ENCODE peak calls at places on chromosomes 6 and 20, in eight cellular contexts. F is fibroblast of pulmonary artery, L is left ventricle myocardium inferior, A is dorsolateral prefrontal cortex, U is osteoblast, P is suprapubic skin, G is bronchial epithelial cell, N is cardiac fibroblast. B is an unnamed sample.

GRCh38 chr20:37544386-37544785 is 16.7 kb upstream of the BLCAP start:
- DNase-seq in U (no peak), P (no peak), N (no peak), G (no peak), A (no peak), F (no peak), L (no peak), B (no peak)

GRCh38 chr6:151998784-151999183 is 191.3 kb downstream of the ESR1 start:
- DNase-seq in U (no peak), A (no peak), N (no peak), F (no peak), L (no peak), G (no peak), P (no peak), B (peak)

GRCh38 chr6:37099442-37099841 is 70.5 kb upstream of the PIM1 start:
- DNase-seq in P (no peak), U (no peak), F (no peak), L (no peak), G (peak), N (no peak), A (no peak), B (peak)

GRCh38 chr20:45138451-45139300 is 14.4 kb upstream of the WFDC12 start:
- DNase-seq in F (peak), G (peak), U (no peak), A (no peak), N (peak), L (peak), P (no peak), B (peak)

GRCh38 chr6:155583997-155584396 is 128.4 kb upstream of the NOX3 start:
- DNase-seq in U (no peak), G (no peak), A (no peak), P (no peak), F (no peak), N (no peak), L (no peak), B (no peak)

GRCh38 chr6:28807682-28808280 is 116.0 kb downstream of the TRIM27 start:
- DNase-seq in U (no peak), L (no peak), F (peak), P (no peak), N (peak), A (no peak), G (peak), B (no peak)

GRCh38 chr6:117414770-117415169 is 11.0 kb downstream of the ROS1 start:
- DNase-seq in G (no peak), U (peak), P (no peak), A (no peak), N (peak), F (peak), L (no peak), B (no peak)

GRCh38 chr6:167893416-167893815 is 66.7 kb downstream of the AFDN start:
- DNase-seq in G (peak), A (no peak), U (peak), F (peak), N (no peak), P (no peak), L (no peak), B (peak)

GRCh38 chr20:20761302-20761701 is 48.9 kb upstream of the RALGAPA2 start:
- DNase-seq in F (no peak), L (no peak), U (no peak), P (no peak), G (no peak), N (no peak), A (no peak), B (no peak)

GRCh38 chr20:15265910-15266309 is 928.5 kb upstream of the FLRT3 start:
- DNase-seq in F (no peak), L (no peak), N (no peak), P (no peak), A (no peak), U (no peak), G (no peak), B (no peak)

GRCh38 chr6:31353508-31353907 is 3.5 kb downstream of the HLA-B start:
- DNase-seq in P (no peak), L (no peak), A (no peak), U (no peak), F (no peak), N (no peak), G (no peak), B (no peak)

DNA sequence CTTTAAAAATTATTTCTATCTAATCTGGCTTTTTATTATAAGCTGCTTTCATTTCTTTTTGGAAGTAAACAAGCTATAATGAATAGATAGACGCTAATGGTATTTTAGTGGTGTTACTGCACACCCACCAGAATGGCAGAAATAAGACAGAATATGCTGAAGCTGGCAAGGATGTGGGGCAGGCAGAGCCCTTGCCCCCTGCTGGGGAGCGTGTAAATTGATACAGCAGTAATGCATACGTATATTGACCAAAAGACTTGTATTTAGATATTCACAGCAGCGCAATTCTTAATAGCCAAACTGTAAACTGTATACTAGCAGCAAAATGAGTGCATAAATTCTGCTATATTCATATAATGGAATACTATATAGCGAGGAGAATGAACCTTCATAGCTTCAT is 35.3 kb downstream of the TMEM181 start:
- DNase-seq in F (peak), G (no peak), A (no peak), U (no peak), L (no peak), N (peak), P (no peak), B (no peak)
- TF ChIP-seq CTCF in F (peak), G (no peak), A (no peak), U (peak), L (peak), N (peak), P (no peak), B (no peak)

GRCh38 chr6:16184129-16184528 is 54.3 kb upstream of the GMPR start:
- DNase-seq in L (no peak), P (no peak), U (no peak), F (peak), N (peak), A (no peak), G (peak), B (no peak)
- H3K4me3 ChIP-seq in L (no peak), P (no peak), U (no peak), F (no peak), N (no peak), A (no peak), G (no peak), B (no peak)

GRCh38 chr6:149107973-149108372 is 209.5 kb upstream of the TAB2 start:
- DNase-seq in A (no peak), P (no peak), U (no peak), L (no peak), F (no peak), N (no peak), G (no peak), B (no peak)
- TF ChIP-seq CTCF in A (no peak), P (no peak), U (no peak), L (no peak), F (no peak), N (no peak), G (no peak), B (no peak)

GRCh38 chr6:160766657-160767018 is 64.6 kb downstream of the PLG start:
- DNase-seq in F (no peak), N (no peak), G (no peak), P (no peak), L (no peak), U (peak), A (no peak), B (no peak)
- H3K4me3 ChIP-seq in F (no peak), N (no peak), G (peak), P (peak), L (peak), U (no peak), A (peak), B (no peak)

DNA sequence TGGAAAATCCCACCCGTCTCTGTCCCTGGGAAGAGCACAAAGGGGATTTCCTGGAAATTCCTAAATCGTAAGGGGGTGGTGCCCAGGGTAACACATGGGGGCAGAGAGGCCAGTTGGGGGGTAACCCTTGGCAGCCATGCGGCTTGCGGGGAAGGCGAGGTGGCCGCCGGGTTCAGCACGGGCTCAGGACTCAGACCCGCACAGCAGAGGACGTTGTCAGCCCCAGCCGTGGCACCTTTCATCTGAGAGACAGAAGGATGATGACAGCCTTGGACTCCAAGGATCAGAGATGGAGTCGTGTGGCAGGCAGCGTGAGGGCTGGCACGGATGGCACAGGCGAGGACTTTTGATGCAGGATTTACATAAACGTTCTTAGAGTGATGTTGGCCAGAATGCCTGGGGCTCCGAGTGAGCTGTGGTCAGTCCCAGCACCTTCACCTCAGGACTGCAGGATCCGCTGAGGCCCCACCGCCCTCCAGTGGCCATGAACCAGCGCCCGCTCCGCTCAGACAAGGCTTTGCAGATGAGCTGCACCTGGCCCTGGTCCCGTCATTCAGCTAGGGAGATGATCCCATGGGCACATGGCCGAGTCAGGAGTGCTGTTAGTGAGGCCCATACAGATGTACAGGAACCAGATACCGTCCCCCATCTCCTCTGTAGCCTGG is 190.3 kb downstream of the TAF4 start:
- DNase-seq in U (no peak), L (no peak), N (no peak), A (peak), P (no peak), F (no peak), G (no peak), B (no peak)
- TF ChIP-seq CTCF in U (no peak), L (no peak), N (no peak), A (peak), P (no peak), F (no peak), G (no peak), B (no peak)

DNA sequence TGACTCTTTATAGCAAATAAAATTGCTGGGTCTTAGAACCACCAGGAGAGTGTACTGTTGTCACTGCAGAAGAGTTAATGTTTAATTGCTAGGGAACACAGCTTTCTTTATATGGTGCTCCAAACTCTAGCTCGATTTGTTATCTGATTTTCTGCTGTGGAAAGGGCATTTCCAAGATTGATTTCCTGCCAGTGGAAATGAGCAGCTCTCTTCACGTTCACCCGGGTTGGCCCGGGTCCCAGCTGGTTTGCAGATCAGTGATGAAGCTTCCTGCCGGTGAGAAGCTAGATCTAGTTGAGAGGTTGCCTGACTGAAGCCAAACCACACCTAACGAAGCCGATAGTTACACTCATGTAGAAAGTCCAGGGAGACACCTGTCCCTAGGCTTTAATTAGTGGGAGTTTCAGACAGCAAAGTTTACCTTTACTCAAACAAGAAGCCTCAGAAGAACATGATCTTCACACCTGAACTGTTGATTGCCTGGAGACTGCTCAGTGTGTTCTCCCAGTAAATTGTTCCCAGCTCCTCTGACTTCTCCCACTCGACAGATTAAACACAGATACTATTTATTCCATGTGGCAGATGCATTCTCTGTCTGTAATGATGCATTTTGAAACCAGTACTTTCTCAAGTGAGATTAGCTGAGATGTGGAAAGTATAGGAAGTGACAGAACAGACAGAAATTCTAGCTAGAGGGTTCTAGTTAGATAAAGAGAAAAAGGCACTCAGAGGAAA is 27.8 kb downstream of the PAQR8 start:
- DNase-seq in P (peak), L (peak), A (peak), F (peak), G (peak), N (peak), U (no peak), B (peak)
- H3K4me3 ChIP-seq in P (no peak), L (no peak), A (peak), F (no peak), G (no peak), N (no peak), U (peak), B (no peak)

GRCh38 chr6:63764318-63764916 is 128.8 kb downstream of the PHF3 start:
- DNase-seq in N (peak), F (peak), P (no peak), L (no peak), U (no peak), A (no peak), G (peak), B (no peak)
- TF ChIP-seq CTCF in N (peak), F (peak), P (peak), L (peak), U (peak), A (peak), G (peak), B (no peak)

GRCh38 chr6:41373919-41374617 is 38.7 kb downstream of the NCR2 start:
- DNase-seq in P (no peak), N (no peak), G (no peak), U (peak), F (peak), L (no peak), A (no peak), B (peak)

GRCh38 chr6:41376176-41376575 is 40.8 kb downstream of the NCR2 start:
- DNase-seq in P (no peak), A (no peak), N (no peak), G (no peak), L (no peak), U (no peak), F (no peak), B (no peak)

GRCh38 chr6:41373367-41373918 is 38.0 kb downstream of the NCR2 start:
- DNase-seq in A (no peak), N (no peak), F (no peak), G (no peak), U (no peak), P (no peak), L (no peak), B (no peak)

GRCh38 chr6:41375598-41376151 is 40.3 kb downstream of the NCR2 start:
- DNase-seq in U (no peak), P (no peak), A (no peak), L (no peak), F (no peak), G (no peak), N (no peak), B (no peak)

DNA sequence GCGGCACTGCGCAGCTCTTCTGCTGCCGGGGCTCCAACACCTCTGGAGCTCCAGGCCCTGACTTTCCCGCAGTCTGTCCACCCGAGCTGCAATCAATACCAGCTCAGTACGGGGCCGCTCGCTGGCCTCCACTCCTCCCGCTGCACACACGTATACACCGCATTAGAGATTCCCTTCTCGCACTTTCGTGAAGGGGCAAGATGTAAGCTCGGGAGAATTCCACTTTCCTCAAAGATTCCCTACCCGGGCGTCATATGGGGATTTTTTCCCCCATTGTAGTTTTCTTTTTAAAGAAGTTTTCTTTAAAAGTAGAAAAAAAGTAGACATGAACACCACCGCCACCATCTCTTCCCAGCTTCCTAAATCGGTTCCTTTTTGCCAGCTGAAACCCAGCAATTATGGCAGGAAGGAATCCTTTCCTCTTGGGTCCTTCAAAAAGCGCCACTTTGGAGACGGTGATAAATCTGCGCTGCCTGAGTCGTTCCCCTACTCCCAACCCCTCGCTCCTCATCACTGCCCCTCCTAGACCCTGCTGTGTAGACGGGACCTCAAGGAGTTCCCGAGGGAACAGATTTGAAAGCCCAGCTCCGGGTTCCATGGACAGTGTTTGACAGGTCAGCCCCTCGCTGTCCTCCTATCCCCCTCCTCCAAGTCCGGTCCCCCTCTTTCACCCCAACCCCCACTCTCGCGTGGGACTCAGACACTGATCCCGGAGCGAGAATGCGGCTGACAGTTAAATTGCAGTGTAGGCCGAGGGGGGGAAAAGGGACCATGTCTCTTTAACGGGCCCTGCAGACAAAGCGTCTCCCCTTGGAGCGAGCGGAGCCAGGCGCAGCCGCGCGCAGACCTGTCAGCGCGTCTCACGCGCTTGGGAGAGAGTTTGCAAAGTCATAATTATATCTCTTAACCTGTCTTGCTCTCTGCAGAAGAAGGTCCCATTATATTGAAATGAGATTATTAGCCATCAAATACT is 39.5 kb downstream of the NCR2 start:
- DNase-seq in U (no peak), N (no peak), G (no peak), L (no peak), A (no peak), F (no peak), P (no peak), B (no peak)
- H3K4me3 ChIP-seq in U (no peak), N (no peak), G (no peak), L (peak), A (peak), F (no peak), P (no peak), B (no peak)